ENCODE peak calls at places on chromosomes 1 and 21, in ten cellular contexts. One of them, this sample, is unnamed.

GRCh38 chr1:217881131-217881543 is 250.0 kb downstream of the SPATA17 start:
- DNase-seq in neural progenitor cell: no peak
- DNase-seq in tibial artery: no peak
- DNase-seq in PC-9: no peak
- DNase-seq in aorta: no peak
- DNase-seq in left ventricle myocardium inferior: no peak
- DNase-seq in endodermal cell: no peak
- DNase-seq in lower lobe of right lung: no peak
- DNase-seq in SJSA1: no peak
- DNase-seq in suprapubic skin: no peak
- DNase-seq in this sample: no peak

GRCh38 chr1:227778401-227778947 is 37.0 kb upstream of the PRSS38 start:
- DNase-seq in suprapubic skin: peak; percentile 33
- DNase-seq in SJSA1: no peak
- DNase-seq in tibial artery: peak; percentile 19
- DNase-seq in left ventricle myocardium inferior: no peak
- DNase-seq in PC-9: peak; percentile 32
- DNase-seq in aorta: no peak
- DNase-seq in endodermal cell: no peak
- DNase-seq in neural progenitor cell: no peak
- DNase-seq in lower lobe of right lung: no peak
- DNase-seq in this sample: no peak

GRCh38 chr21:16713331-16714114 is 799.3 kb upstream of the CXADR start:
- DNase-seq in tibial artery: no peak
- DNase-seq in lower lobe of right lung: no peak
- DNase-seq in endodermal cell: no peak
- DNase-seq in suprapubic skin: no peak
- DNase-seq in SJSA1: no peak
- DNase-seq in neural progenitor cell: no peak
- DNase-seq in left ventricle myocardium inferior: no peak
- DNase-seq in aorta: no peak
- DNase-seq in PC-9: no peak
- DNase-seq in this sample: no peak

GRCh38 chr1:181126871-181127587 is 38.5 kb downstream of the IER5 start:
- DNase-seq in lower lobe of right lung: peak; percentile 66
- DNase-seq in tibial artery: no peak
- DNase-seq in PC-9: peak; percentile 75
- DNase-seq in suprapubic skin: no peak
- DNase-seq in SJSA1: no peak
- DNase-seq in endodermal cell: peak; percentile 52
- DNase-seq in left ventricle myocardium inferior: no peak
- DNase-seq in aorta: no peak
- DNase-seq in neural progenitor cell: no peak
- DNase-seq in this sample: peak; percentile 52

GRCh38 chr1:220772846-220773245 is 13.9 kb upstream of the MTARC1 start:
- DNase-seq in lower lobe of right lung: no peak
- DNase-seq in endodermal cell: no peak
- DNase-seq in left ventricle myocardium inferior: no peak
- DNase-seq in SJSA1: no peak
- DNase-seq in aorta: no peak
- DNase-seq in suprapubic skin: no peak
- DNase-seq in PC-9: no peak
- DNase-seq in tibial artery: no peak
- DNase-seq in neural progenitor cell: no peak
- DNase-seq in this sample: no peak

GRCh38 chr1:159056069-159056698 is 20.4 kb downstream of the AIM2 start:
- DNase-seq in tibial artery: no peak
- DNase-seq in suprapubic skin: no peak
- DNase-seq in endodermal cell: peak; percentile 63
- DNase-seq in neural progenitor cell: peak; percentile 28
- DNase-seq in lower lobe of right lung: no peak
- DNase-seq in left ventricle myocardium inferior: no peak
- DNase-seq in SJSA1: no peak
- DNase-seq in PC-9: no peak
- DNase-seq in aorta: no peak
- DNase-seq in this sample: no peak

GRCh38 chr1:167563579-167564246 is 10.2 kb upstream of the CREG1 start:
- DNase-seq in aorta: peak; percentile 71
- DNase-seq in tibial artery: peak; percentile 51
- DNase-seq in neural progenitor cell: no peak
- DNase-seq in suprapubic skin: no peak
- DNase-seq in PC-9: peak; percentile 37
- DNase-seq in endodermal cell: no peak
- DNase-seq in SJSA1: no peak
- DNase-seq in lower lobe of right lung: peak; percentile 57
- DNase-seq in left ventricle myocardium inferior: no peak
- DNase-seq in this sample: peak; percentile 55

GRCh38 chr1:108124622-108125311 is 75.4 kb downstream of the SLC25A24 start:
- DNase-seq in PC-9: no peak
- DNase-seq in endodermal cell: peak; percentile 64
- DNase-seq in neural progenitor cell: no peak
- DNase-seq in aorta: no peak
- DNase-seq in suprapubic skin: no peak
- DNase-seq in lower lobe of right lung: no peak
- DNase-seq in tibial artery: no peak
- DNase-seq in SJSA1: no peak
- DNase-seq in left ventricle myocardium inferior: no peak
- DNase-seq in this sample: no peak

GRCh38 chr21:15929536-15929935 is 199.8 kb downstream of the USP25 start:
- DNase-seq in SJSA1: no peak
- DNase-seq in lower lobe of right lung: no peak
- DNase-seq in left ventricle myocardium inferior: no peak
- DNase-seq in tibial artery: no peak
- DNase-seq in endodermal cell: no peak
- DNase-seq in suprapubic skin: no peak
- DNase-seq in PC-9: no peak
- DNase-seq in aorta: no peak
- DNase-seq in neural progenitor cell: no peak
- DNase-seq in this sample: no peak

GRCh38 chr21:24514081-24514733 is 1093.1 kb downstream of the MRPL39 start:
- DNase-seq in lower lobe of right lung: no peak
- DNase-seq in neural progenitor cell: no peak
- DNase-seq in PC-9: no peak
- DNase-seq in left ventricle myocardium inferior: no peak
- DNase-seq in tibial artery: no peak
- DNase-seq in aorta: no peak
- DNase-seq in SJSA1: no peak
- DNase-seq in endodermal cell: no peak
- DNase-seq in suprapubic skin: no peak
- DNase-seq in this sample: no peak

GRCh38 chr21:33543505-33544129 is 779 bp downstream of the SON start:
- DNase-seq in endodermal cell: no peak
- DNase-seq in SJSA1: peak; percentile 76
- DNase-seq in left ventricle myocardium inferior: peak; percentile 71
- DNase-seq in neural progenitor cell: peak; percentile 87
- DNase-seq in tibial artery: peak; percentile 65
- DNase-seq in suprapubic skin: peak; percentile 88
- DNase-seq in PC-9: no peak
- DNase-seq in aorta: no peak
- DNase-seq in lower lobe of right lung: peak; percentile 84
- DNase-seq in this sample: peak; percentile 71

GRCh38 chr1:28066393-28067154 is 21.8 kb downstream of the EYA3 start:
- DNase-seq in neural progenitor cell: no peak
- DNase-seq in lower lobe of right lung: no peak
- DNase-seq in SJSA1: no peak
- DNase-seq in tibial artery: no peak
- DNase-seq in endodermal cell: no peak
- DNase-seq in left ventricle myocardium inferior: no peak
- DNase-seq in suprapubic skin: no peak
- DNase-seq in PC-9: no peak
- DNase-seq in aorta: no peak
- DNase-seq in this sample: no peak
- H3K4me1 ChIP-seq in neural progenitor cell: no peaks in the 10 kb centered on the region
- H3K4me1 ChIP-seq in lower lobe of right lung: peaks cover 11% of the 10 kb centered on the region
- H3K4me1 ChIP-seq in SJSA1: peaks cover 32% of the 10 kb centered on the region
- H3K4me1 ChIP-seq in tibial artery: no peaks in the 10 kb centered on the region
- H3K4me1 ChIP-seq in endodermal cell: no peaks in the 10 kb centered on the region
- H3K4me1 ChIP-seq in left ventricle myocardium inferior: peaks cover 30% of the 10 kb centered on the region
- H3K4me1 ChIP-seq in suprapubic skin: no peaks in the 10 kb centered on the region
- H3K4me1 ChIP-seq in PC-9: no peaks in the 10 kb centered on the region
- H3K4me1 ChIP-seq in aorta: no peaks in the 10 kb centered on the region
- H3K4me1 ChIP-seq in this sample: no peaks in the 10 kb centered on the region

GRCh38 chr1:17429183-17429582 is 10.3 kb downstream of the RCC2 start:
- DNase-seq in tibial artery: no peak
- DNase-seq in left ventricle myocardium inferior: no peak
- DNase-seq in suprapubic skin: no peak
- DNase-seq in SJSA1: no peak
- DNase-seq in aorta: no peak
- DNase-seq in PC-9: no peak
- DNase-seq in lower lobe of right lung: no peak
- DNase-seq in neural progenitor cell: no peak
- DNase-seq in endodermal cell: no peak
- DNase-seq in this sample: no peak
- H3K4me3 ChIP-seq in tibial artery: no peak overlapping the region
- H3K4me3 ChIP-seq in left ventricle myocardium inferior: no peak overlapping the region
- H3K4me3 ChIP-seq in suprapubic skin: no peak overlapping the region
- H3K4me3 ChIP-seq in SJSA1: no peak overlapping the region
- H3K4me3 ChIP-seq in aorta: no peak overlapping the region
- H3K4me3 ChIP-seq in PC-9: no peak overlapping the region
- H3K4me3 ChIP-seq in lower lobe of right lung: no peak overlapping the region
- H3K4me3 ChIP-seq in neural progenitor cell: no peak overlapping the region
- H3K4me3 ChIP-seq in endodermal cell: no peak overlapping the region
- H3K4me3 ChIP-seq in this sample: no peak overlapping the region

GRCh38 chr21:31909153-31909771 is 36.4 kb downstream of the HUNK start:
- DNase-seq in PC-9: no peak
- DNase-seq in aorta: no peak
- DNase-seq in endodermal cell: peak; percentile 69
- DNase-seq in suprapubic skin: no peak
- DNase-seq in lower lobe of right lung: no peak
- DNase-seq in left ventricle myocardium inferior: no peak
- DNase-seq in neural progenitor cell: peak; percentile 62
- DNase-seq in SJSA1: no peak
- DNase-seq in tibial artery: no peak
- DNase-seq in this sample: no peak

GRCh38 chr21:31912501-31912900 is 39.7 kb downstream of the HUNK start:
- DNase-seq in PC-9: no peak
- DNase-seq in neural progenitor cell: no peak
- DNase-seq in suprapubic skin: no peak
- DNase-seq in endodermal cell: peak; percentile 49
- DNase-seq in aorta: no peak
- DNase-seq in SJSA1: no peak
- DNase-seq in left ventricle myocardium inferior: no peak
- DNase-seq in tibial artery: no peak
- DNase-seq in lower lobe of right lung: no peak
- DNase-seq in this sample: no peak

GRCh38 chr21:31908106-31909031 is 35.5 kb downstream of the HUNK start:
- DNase-seq in PC-9: peak; percentile 1
- DNase-seq in tibial artery: no peak
- DNase-seq in SJSA1: peak; percentile 85
- DNase-seq in neural progenitor cell: peak; percentile 24
- DNase-seq in suprapubic skin: no peak
- DNase-seq in lower lobe of right lung: no peak
- DNase-seq in aorta: no peak
- DNase-seq in left ventricle myocardium inferior: no peak
- DNase-seq in endodermal cell: peak; percentile 83
- DNase-seq in this sample: no peak

GRCh38 chr21:31911138-31911907 is 38.5 kb downstream of the HUNK start:
- DNase-seq in PC-9: no peak
- DNase-seq in endodermal cell: peak; percentile 49
- DNase-seq in left ventricle myocardium inferior: no peak
- DNase-seq in neural progenitor cell: no peak
- DNase-seq in aorta: no peak
- DNase-seq in SJSA1: peak; percentile 92
- DNase-seq in suprapubic skin: no peak
- DNase-seq in lower lobe of right lung: no peak
- DNase-seq in tibial artery: no peak
- DNase-seq in this sample: peak; percentile 46

DNA sequence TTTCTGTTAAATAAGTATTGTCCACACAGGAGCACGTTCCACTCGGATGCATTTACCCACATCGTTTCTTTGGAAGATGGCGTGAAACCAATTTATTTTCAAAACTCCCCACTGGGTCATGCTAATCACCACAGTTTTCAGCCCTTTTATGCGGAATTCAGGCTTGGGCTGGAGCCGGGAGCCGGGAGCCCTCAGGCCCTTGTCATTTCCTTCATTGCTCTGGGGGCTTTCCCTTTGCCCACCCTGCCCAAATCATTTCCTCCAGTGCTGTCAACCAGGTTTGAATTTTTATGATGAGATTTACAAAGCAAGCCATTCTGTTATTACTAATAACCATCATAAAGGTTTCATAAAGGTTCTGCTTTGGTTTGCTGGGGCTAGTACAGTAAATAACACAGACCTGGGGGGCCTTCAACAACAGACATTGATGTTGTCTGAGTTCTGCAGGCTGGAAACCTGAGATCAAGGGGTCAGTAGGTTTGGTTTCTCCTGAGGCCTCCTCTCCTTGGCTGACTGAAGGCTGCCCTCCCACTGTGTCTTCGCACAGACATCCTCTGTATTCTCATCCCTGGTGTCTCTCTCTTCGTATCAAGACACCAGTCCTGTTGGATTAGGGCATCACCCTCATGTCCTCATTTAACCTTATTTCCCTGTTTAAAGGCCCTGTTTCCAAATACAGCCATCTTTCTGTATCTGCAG is 37.1 kb downstream of the HUNK start:
- DNase-seq in SJSA1: no peak
- DNase-seq in aorta: no peak
- DNase-seq in tibial artery: no peak
- DNase-seq in lower lobe of right lung: no peak
- DNase-seq in suprapubic skin: no peak
- DNase-seq in neural progenitor cell: peak; percentile 42
- DNase-seq in endodermal cell: no peak
- DNase-seq in left ventricle myocardium inferior: no peak
- DNase-seq in PC-9: no peak
- DNase-seq in this sample: no peak
- H3K4me1 ChIP-seq in SJSA1: peaks cover 89% of the 10 kb centered on the region
- H3K4me1 ChIP-seq in aorta: no peaks in the 10 kb centered on the region
- H3K4me1 ChIP-seq in tibial artery: no peaks in the 10 kb centered on the region
- H3K4me1 ChIP-seq in lower lobe of right lung: no peaks in the 10 kb centered on the region
- H3K4me1 ChIP-seq in suprapubic skin: peaks cover 17% of the 10 kb centered on the region
- H3K4me1 ChIP-seq in neural progenitor cell: peaks cover 37% of the 10 kb centered on the region
- H3K4me1 ChIP-seq in endodermal cell: peaks cover 13% of the 10 kb centered on the region
- H3K4me1 ChIP-seq in left ventricle myocardium inferior: no peaks in the 10 kb centered on the region
- H3K4me1 ChIP-seq in PC-9: no peaks in the 10 kb centered on the region
- H3K4me1 ChIP-seq in this sample: peaks cover 3% of the 10 kb centered on the region

DNA sequence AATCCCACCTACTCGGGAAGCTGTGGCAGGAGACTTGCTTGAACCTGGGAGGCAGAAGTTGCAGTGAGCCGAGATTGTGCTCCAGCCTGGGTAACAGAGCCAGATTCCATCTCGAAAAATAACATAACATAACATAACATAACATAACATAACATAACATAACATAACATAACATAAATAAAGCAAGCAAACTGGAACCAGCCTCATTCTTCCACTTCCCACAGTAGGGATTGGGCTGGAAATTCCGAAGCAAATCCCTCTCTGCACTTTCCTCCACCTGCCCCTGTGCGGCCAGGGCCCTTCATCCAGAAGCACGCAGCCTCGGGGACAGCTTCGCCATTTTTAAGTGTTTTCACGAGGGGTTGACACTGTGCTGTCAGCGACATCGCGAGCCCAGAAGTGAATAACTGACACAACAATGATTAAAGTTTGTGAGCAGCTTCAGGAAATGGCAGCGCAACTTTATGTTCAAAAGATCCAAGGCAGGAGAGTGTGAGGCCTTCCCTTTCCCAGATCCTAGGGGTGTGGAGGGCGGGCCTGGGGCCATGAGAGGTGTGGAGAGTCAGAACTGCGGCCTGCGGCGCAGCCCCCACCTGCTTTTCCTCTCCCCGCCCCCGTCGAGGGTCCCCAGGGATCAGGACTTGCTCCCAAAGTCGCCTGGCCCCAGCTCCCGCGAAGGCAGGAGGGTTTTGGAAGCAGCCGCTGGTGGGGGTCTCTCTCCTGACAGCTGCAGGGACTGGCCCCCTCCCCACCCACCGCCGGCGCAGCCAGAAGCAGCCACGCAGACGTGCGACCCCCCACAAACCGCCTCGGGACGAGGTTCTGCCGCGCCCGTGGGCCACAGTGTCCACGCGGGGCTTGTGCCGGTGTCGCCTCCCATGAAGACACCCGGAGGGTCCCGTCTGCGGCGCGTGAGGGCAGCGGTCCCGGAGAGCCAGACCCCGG is 656 bp upstream of the GABRD start:
- DNase-seq in neural progenitor cell: peak; percentile 30
- DNase-seq in left ventricle myocardium inferior: no peak
- DNase-seq in lower lobe of right lung: no peak
- DNase-seq in endodermal cell: peak; percentile 64
- DNase-seq in SJSA1: no peak
- DNase-seq in aorta: no peak
- DNase-seq in PC-9: no peak
- DNase-seq in suprapubic skin: no peak
- DNase-seq in tibial artery: no peak
- DNase-seq in this sample: no peak
- H3K4me3 ChIP-seq in neural progenitor cell: peak overlapping the region; percentile 13
- H3K4me3 ChIP-seq in left ventricle myocardium inferior: peak overlapping the region; percentile 14
- H3K4me3 ChIP-seq in lower lobe of right lung: no peak overlapping the region
- H3K4me3 ChIP-seq in endodermal cell: no peak overlapping the region
- H3K4me3 ChIP-seq in SJSA1: no peak overlapping the region
- H3K4me3 ChIP-seq in aorta: no peak overlapping the region
- H3K4me3 ChIP-seq in PC-9: no peak overlapping the region
- H3K4me3 ChIP-seq in suprapubic skin: peak overlapping the region; percentile 50
- H3K4me3 ChIP-seq in tibial artery: no peak overlapping the region
- H3K4me3 ChIP-seq in this sample: no peak overlapping the region

This sample was measured in BE2C.